ENCODE peak calls at places on chromosomes 12 and 14, in ten cellular contexts. X is Peyer's patch; F is heart right ventricle; A is IMR-90; M is MM.1S; O is CD4-positive, alpha-beta T cell; Y is hepatocyte; Q is endodermal cell; U is A549; B is DND-41. W is an unnamed sample. For H3K9me3, the result is how much of the 10 kb centered on the place peaks cover.

GRCh38 chr12:12007001-12007712 is 63.6 kb upstream of the BCL2L14 start:
- DNase-seq in M (no peak), X (no peak), Y (no peak), B (no peak), U (no peak), A (peak), Q (peak), O (peak), F (no peak), W (peak)

GRCh38 chr12:132315951-132316350 is 13.4 kb downstream of the GALNT9 start:
- DNase-seq in B (no peak), U (no peak), O (no peak), Y (no peak), M (no peak), A (no peak), F (no peak), X (no peak), Q (no peak), W (no peak)

GRCh38 chr12:52454411-52455201 is 2.7 kb upstream of the KRT6B start:
- DNase-seq in U (no peak), Y (no peak), A (no peak), X (no peak), B (no peak), F (no peak), O (no peak), Q (no peak), M (no peak), W (no peak)

GRCh38 chr14:57293851-57294837 is 25.4 kb downstream of the AP5M1 start:
- DNase-seq in M (no peak), U (no peak), Y (peak), B (no peak), A (peak), Q (no peak), F (no peak), O (no peak), X (no peak), W (no peak)

GRCh38 chr12:12209043-12209442 is 57.8 kb downstream of the LRP6 start:
- DNase-seq in A (no peak), B (no peak), M (no peak), U (no peak), Y (no peak), X (no peak), F (no peak), O (no peak), Q (no peak), W (no peak)

GRCh38 chr14:65434216-65434850 is 21.8 kb downstream of the FUT8 start:
- DNase-seq in M (no peak), X (no peak), A (no peak), U (no peak), Y (no peak), F (no peak), B (peak), O (no peak), Q (peak), W (no peak)

GRCh38 chr12:55060470-55060869 is 40.7 kb downstream of the NEUROD4 start:
- DNase-seq in O (no peak), U (no peak), B (no peak), F (no peak), Q (peak), A (no peak), M (peak), Y (no peak), X (no peak), W (no peak)

GRCh38 chr14:49512147-49512551 is 74.0 kb downstream of the RPS29 start:
- DNase-seq in M (no peak), B (no peak), A (peak), O (no peak), Y (no peak), U (peak), X (no peak), Q (no peak), F (no peak), W (peak)

GRCh38 chr14:103693514-103693913 is 21.7 kb downstream of the XRCC3 start:
- DNase-seq in X (peak), Q (no peak), Y (no peak), U (no peak), F (no peak), A (no peak), O (no peak), B (no peak), M (no peak), W (no peak)

GRCh38 chr14:73943083-73943482 is 6.8 kb downstream of the FAM161B start:
- DNase-seq in Q (no peak), A (peak), U (peak), B (no peak), X (no peak), F (no peak), M (no peak), Y (peak), O (no peak), W (no peak)

GRCh38 chr14:20489093-20489994 is 16.0 kb upstream of the RNASE10 start:
- DNase-seq in A (peak), M (no peak), F (peak), X (no peak), Q (no peak), B (no peak), O (no peak), U (no peak), Y (no peak), W (no peak)

GRCh38 chr14:71071042-71071441 is 163.8 kb downstream of the PCNX1 start:
- DNase-seq in A (no peak), Y (no peak), Q (no peak), O (no peak), B (no peak), X (no peak), M (no peak), F (no peak), U (no peak), W (no peak)

GRCh38 chr14:58298477-58298879 is at the start of gene ARID4A:
- DNase-seq in U (no peak), Q (peak), A (no peak), Y (no peak), M (no peak), B (no peak), F (no peak), X (peak), O (peak), W (no peak)

GRCh38 chr12:96322720-96323119 is 77.5 kb downstream of the CDK17 start:
- DNase-seq in Y (no peak), B (no peak), Q (no peak), X (no peak), M (no peak), U (no peak), F (no peak), O (no peak), A (no peak), W (no peak)

GRCh38 chr12:132484183-132484890 is 5.6 kb upstream of the FBRSL1 start:
- DNase-seq in M (no peak), X (no peak), F (no peak), Y (no peak), O (no peak), B (no peak), A (no peak), U (no peak), Q (no peak), W (no peak)

GRCh38 chr12:91317324-91317723 is 134.7 kb upstream of the DCN start:
- DNase-seq in X (no peak), A (no peak), Q (no peak), B (no peak), F (no peak), O (no peak), U (no peak), Y (no peak), M (no peak), W (no peak)

GRCh38 chr12:110367209-110367864 is 36.2 kb downstream of the ANAPC7 start:
- DNase-seq in O (no peak), B (no peak), U (no peak), X (no peak), Y (peak), M (no peak), Q (no peak), A (peak), F (no peak), W (peak)

GRCh38 chr12:77847060-77847541 is 16.4 kb downstream of the NAV3 start:
- DNase-seq in O (no peak), Y (no peak), M (peak), X (no peak), U (no peak), Q (no peak), B (no peak), F (no peak), A (peak), W (peak)

GRCh38 chr12:124837249-124837897 is 26.3 kb downstream of the SCARB1 start:
- DNase-seq in Y (no peak), A (no peak), Q (no peak), F (no peak), U (no peak), B (no peak), X (no peak), M (no peak), O (no peak), W (no peak)

GRCh38 chr12:124835652-124836410 is 27.8 kb downstream of the SCARB1 start:
- DNase-seq in A (no peak), O (no peak), U (no peak), Y (no peak), F (no peak), Q (no peak), B (no peak), M (no peak), X (no peak), W (no peak)

GRCh38 chr12:124837958-124838803 is 25.5 kb downstream of the SCARB1 start:
- DNase-seq in A (peak), X (peak), M (no peak), F (peak), B (no peak), O (no peak), Q (peak), Y (peak), U (peak), W (peak)

GRCh38 chr12:124834822-124835221 is 28.8 kb downstream of the SCARB1 start:
- DNase-seq in M (no peak), U (no peak), Q (no peak), X (no peak), B (no peak), Y (no peak), A (no peak), O (no peak), F (no peak), W (no peak)

GRCh38 chr12:124836759-124837158 is 26.9 kb downstream of the SCARB1 start:
- DNase-seq in U (no peak), Q (no peak), B (no peak), Y (no peak), A (no peak), X (no peak), O (no peak), F (no peak), M (no peak), W (no peak)
- H3K27ac ChIP-seq in U (peak), Q (no peak), B (no peak), Y (no peak), A (no peak), X (no peak), O (no peak), F (no peak), M (no peak), W (no peak)

GRCh38 chr14:106551265-106551664 is 1024.9 kb downstream of the TMEM121 start:
- DNase-seq in B (peak), O (no peak), A (no peak), Q (no peak), X (no peak), F (no peak), U (no peak), M (peak), Y (no peak), W (no peak)

GRCh38 chr14:106547735-106548550 is 1021.6 kb downstream of the TMEM121 start:
- DNase-seq in O (no peak), B (no peak), A (no peak), Y (no peak), Q (no peak), F (no peak), M (no peak), X (no peak), U (no peak), W (no peak)

DNA sequence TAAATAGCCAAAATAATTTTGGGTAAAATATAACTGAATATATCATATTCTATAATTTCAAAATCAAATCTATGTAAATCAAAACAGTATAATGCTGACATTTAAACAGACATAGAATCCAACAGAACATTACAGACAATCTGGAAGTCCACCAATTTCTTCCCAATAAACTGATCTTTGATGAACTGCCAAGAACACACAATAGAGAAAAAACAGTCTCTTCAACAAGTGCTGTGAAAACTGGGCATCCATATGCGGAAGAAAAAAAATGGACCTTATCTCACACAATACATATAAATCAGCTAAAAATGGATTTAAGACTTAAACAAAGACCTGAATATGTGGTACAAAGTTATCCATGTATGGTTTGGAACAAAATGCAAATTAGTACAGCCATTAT is 1022.7 kb downstream of the TMEM121 start:
- DNase-seq in O (no peak), U (no peak), Y (no peak), Q (no peak), M (no peak), F (no peak), A (no peak), X (no peak), B (no peak), W (no peak)
- H3K9me3 ChIP-seq in O (under half), U (under half), Y (under half), Q (half or more), M (under half), F (under half), A (under half), X (under half), B (under half), W (under half)

GRCh38 chr12:68745904-68746571 is at the start of gene SLC35E3:
- DNase-seq in O (peak), Y (peak), M (peak), A (peak), F (peak), X (peak), Q (peak), B (peak), U (peak), W (peak)

GRCh38 chr12:68746572-68747180 is 700 bp downstream of the SLC35E3 start:
- DNase-seq in O (peak), B (peak), Q (peak), M (peak), F (peak), X (peak), U (peak), Y (peak), A (peak), W (peak)

GRCh38 chr12:68749861-68750260 is 3.9 kb downstream of the SLC35E3 start:
- DNase-seq in Y (no peak), M (no peak), U (no peak), A (no peak), Q (no peak), O (no peak), F (no peak), B (no peak), X (no peak), W (peak)

GRCh38 chr12:68750506-68750905 is 4.5 kb downstream of the SLC35E3 start:
- DNase-seq in Q (peak), U (no peak), B (no peak), Y (no peak), F (no peak), X (no peak), M (no peak), A (peak), O (no peak), W (peak)

DNA sequence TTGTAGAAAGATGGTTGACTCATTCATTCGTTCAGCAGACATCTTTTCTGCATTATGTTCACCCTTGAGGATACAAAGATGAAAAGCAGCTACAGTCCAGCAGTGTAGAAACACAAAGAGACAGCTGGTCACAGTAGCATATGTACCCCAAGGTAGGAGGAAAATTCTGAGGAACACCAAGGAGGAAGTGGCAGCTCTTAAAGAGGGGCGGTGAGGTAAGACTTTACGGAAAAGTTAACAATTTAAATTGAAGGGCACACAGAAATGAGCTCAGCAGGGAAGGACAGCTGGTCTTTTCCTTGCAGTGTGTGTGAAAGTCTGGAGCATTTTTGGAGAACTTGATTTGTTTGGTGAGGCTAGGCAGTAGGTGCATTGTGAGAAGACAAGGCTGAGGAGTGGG is 3.5 kb downstream of the SLC35E3 start:
- DNase-seq in U (no peak), Y (no peak), O (no peak), B (no peak), A (no peak), M (no peak), F (no peak), Q (no peak), X (no peak), W (no peak)
- H3K27ac ChIP-seq in U (no peak), Y (no peak), O (no peak), B (peak), A (no peak), M (no peak), F (no peak), Q (no peak), X (no peak), W (no peak)

DNA sequence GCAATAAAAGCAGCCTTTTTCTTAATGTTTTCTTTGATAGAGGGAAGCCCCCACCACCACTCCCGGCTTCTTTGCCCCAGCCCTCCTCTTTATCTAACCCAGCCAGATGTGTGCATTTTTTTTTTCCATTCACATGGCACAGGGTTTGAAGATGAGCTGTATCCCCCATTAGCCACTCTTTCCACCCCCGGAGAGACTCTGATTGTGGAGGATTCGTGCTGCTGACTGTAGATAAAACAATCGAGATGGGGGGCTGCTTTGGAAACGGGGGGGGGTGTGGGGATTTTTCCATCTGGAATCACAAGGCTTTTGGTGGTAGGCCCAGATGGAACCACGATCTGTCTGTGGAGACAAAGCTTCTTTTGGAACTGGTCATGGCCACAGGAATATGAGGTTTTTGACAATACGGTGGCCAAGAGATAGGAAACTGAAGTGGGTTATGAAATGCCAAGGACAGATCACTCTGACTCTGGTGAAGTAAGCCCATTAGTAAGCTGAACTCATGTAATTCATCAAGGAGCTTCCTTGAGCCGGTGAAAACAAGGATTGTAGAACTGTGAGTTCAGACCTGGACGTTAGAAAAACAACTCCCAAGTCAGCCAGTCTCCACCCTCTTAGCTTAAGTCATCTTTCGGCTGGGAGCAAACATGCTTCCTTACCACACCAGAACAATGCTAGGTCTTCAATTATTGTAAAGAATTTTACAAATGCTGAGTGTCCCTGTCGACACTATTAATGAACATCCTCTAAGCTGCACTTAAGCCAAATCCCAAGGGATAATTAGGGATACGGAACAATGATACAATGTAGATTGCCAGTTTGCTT is 46.0 kb upstream of the VASH1 start:
- DNase-seq in B (no peak), A (no peak), Y (no peak), Q (no peak), U (no peak), X (no peak), O (no peak), M (no peak), F (peak), W (no peak)
- H3K9me3 ChIP-seq in B (under half), A (under half), Y (under half), Q (under half), U (under half), X (under half), O (under half), M (under half), F (under half), W (under half)

DNA sequence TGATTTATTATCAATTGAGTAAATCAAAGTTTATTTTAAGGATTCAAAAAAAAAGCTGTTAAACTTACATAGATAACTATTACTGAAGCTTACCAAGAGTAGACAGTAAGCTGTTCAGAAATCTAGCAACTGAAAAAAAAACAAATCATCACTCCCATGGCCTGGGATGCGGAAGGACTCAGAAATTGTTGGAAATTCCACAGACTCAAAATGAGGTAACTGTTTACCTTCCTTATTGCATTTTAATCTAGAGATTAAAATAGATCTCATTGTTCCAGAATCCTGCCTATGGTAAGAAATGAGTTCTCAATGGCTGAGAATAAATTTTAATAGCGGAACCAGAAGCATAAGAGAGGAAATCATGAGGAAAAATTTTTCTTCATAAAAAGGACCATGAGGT is 87.2 kb downstream of the PPM1H start:
- DNase-seq in B (no peak), F (no peak), M (no peak), A (no peak), X (no peak), U (no peak), Q (no peak), Y (no peak), O (no peak), W (peak)
- H3K27ac ChIP-seq in B (no peak), F (peak), M (no peak), A (no peak), X (no peak), U (peak), Q (no peak), Y (no peak), O (no peak), W (peak)

GRCh38 chr12:6375269-6376078 is at the start of gene SCNN1A:
- DNase-seq in F (no peak), O (no peak), A (no peak), Y (peak), Q (peak), M (no peak), U (no peak), X (peak), B (no peak), W (no peak)

GRCh38 chr12:6376079-6376941 is 947 bp upstream of the SCNN1A start:
- DNase-seq in F (no peak), Y (peak), M (no peak), Q (peak), A (peak), U (peak), X (peak), B (no peak), O (no peak), W (peak)

GRCh38 chr12:6374028-6374780 is 1.2 kb downstream of the SCNN1A start:
- DNase-seq in X (no peak), U (no peak), M (no peak), F (no peak), B (no peak), O (no peak), Y (no peak), Q (peak), A (no peak), W (no peak)

GRCh38 chr12:6373022-6373787 is 2.2 kb downstream of the SCNN1A start:
- DNase-seq in X (peak), F (no peak), A (no peak), B (no peak), U (no peak), M (no peak), O (no peak), Y (no peak), Q (no peak), W (no peak)

GRCh38 chr12:6374781-6375150 is 597 bp downstream of the SCNN1A start:
- DNase-seq in M (no peak), A (no peak), Y (no peak), F (no peak), Q (no peak), B (no peak), X (no peak), U (no peak), O (no peak), W (peak)
- H3K9me3 ChIP-seq in M (under half), A (under half), Y (under half), F (under half), Q (under half), B (under half), X (under half), U (under half), O (under half), W (under half)